ENCODE peak calls at places on chromosomes 16 and 17, in four cellular contexts. A is effector memory CD4-positive, alpha-beta T cell; K is cardiac muscle cell; G is aorta. R is an unnamed sample.

GRCh38 chr16:22318690-22319358 is 21.6 kb downstream of the POLR3E start:
- DNase-seq in A (peak; percentile 38), K (no peak), G (no peak), R (peak; percentile 48)

GRCh38 chr16:21156767-21157467 is 1.6 kb upstream of the LDAF1 start:
- DNase-seq in G (no peak), A (no peak), K (peak; percentile 74), R (peak; percentile 26)

GRCh38 chr16:22888791-22889190 is 74.8 kb downstream of the HS3ST2 start:
- DNase-seq in A (no peak), K (peak; percentile 15), G (no peak), R (no peak)

GRCh38 chr17:39737331-39737760 is 392 bp upstream of the GRB7 start:
- DNase-seq in G (no peak), A (no peak), K (no peak), R (no peak)

GRCh38 chr16:56382901-56383355 is 42.4 kb downstream of the AMFR start:
- DNase-seq in G (no peak), A (no peak), K (no peak), R (no peak)

GRCh38 chr17:2042355-2042929 is 620 bp downstream of the OVCA2 start:
- DNase-seq in K (peak; percentile 45), G (no peak), A (no peak), R (peak; percentile 47)

GRCh38 chr17:74442670-74443515 is 11.0 kb downstream of the GPRC5C start:
- DNase-seq in K (peak; percentile 68), G (peak; percentile 90), A (no peak), R (peak; percentile 28)

GRCh38 chr17:81420769-81421462 is 25.7 kb downstream of the BAHCC1 start:
- DNase-seq in A (no peak), G (peak; percentile 91), K (no peak), R (peak; percentile 46)

GRCh38 chr17:65408050-65408449 is 153.4 kb downstream of the AXIN2 start:
- DNase-seq in G (no peak), A (no peak), K (no peak), R (no peak)

GRCh38 chr17:2172447-2172938 is 117.6 kb downstream of the HIC1 start:
- DNase-seq in K (no peak), A (no peak), G (peak; percentile 61), R (peak; percentile 55)

GRCh38 chr17:49527927-49528651 is 33.0 kb downstream of the NGFR start:
- DNase-seq in A (no peak), K (no peak), G (no peak), R (no peak)

GRCh38 chr17:17370711-17371110 is 67.5 kb downstream of the NT5M start:
- DNase-seq in K (no peak), G (no peak), A (no peak), R (no peak)

GRCh38 chr17:838486-838885 is 56.3 kb downstream of the MRM3 start:
- DNase-seq in K (no peak), G (no peak), A (no peak), R (no peak)

GRCh38 chr16:83733301-83733700 is 74.5 kb upstream of the HSBP1 start:
- DNase-seq in G (no peak), A (no peak), K (no peak), R (peak; percentile 91)

GRCh38 chr17:74825003-74825627 is 34.6 kb downstream of the GRIN2C start:
- DNase-seq in A (no peak), G (no peak), K (no peak), R (no peak)

GRCh38 chr16:81175325-81175891 is 63.1 kb upstream of the BCO1 start:
- DNase-seq in K (no peak), G (no peak), A (no peak), R (no peak)

GRCh38 chr16:17228048-17228707 is 242.6 kb downstream of the XYLT1 start:
- DNase-seq in K (no peak), G (no peak), A (no peak), R (peak; percentile 5)

GRCh38 chr16:88317619-88317977 is 65.2 kb upstream of the ZNF469 start:
- DNase-seq in K (no peak), A (no peak), G (no peak), R (no peak)

GRCh38 chr17:37683454-37683984 is 40.3 kb upstream of the DDX52 start:
- DNase-seq in A (no peak), K (no peak), G (no peak), R (no peak)

GRCh38 chr16:68070249-68070725 is 14.9 kb upstream of the NFATC3 start:
- DNase-seq in G (no peak), A (no peak), K (no peak), R (no peak)

GRCh38 chr17:49567871-49568694 is 7.6 kb upstream of the NXPH3 start:
- DNase-seq in G (peak; percentile 95), K (peak; percentile 90), A (peak; percentile 69), R (peak; percentile 85)

GRCh38 chr17:76502326-76503211 is 1.3 kb upstream of the RHBDF2 start:
- DNase-seq in K (no peak), A (no peak), G (no peak), R (no peak)

GRCh38 chr17:74544991-74545441 is 899 bp downstream of the CD300C start:
- DNase-seq in K (no peak), A (no peak), G (peak; percentile 33), R (no peak)

GRCh38 chr17:40542562-40543411 is 22.5 kb downstream of the CCR7 start:
- DNase-seq in G (peak; percentile 87), K (no peak), A (no peak), R (peak; percentile 82)

GRCh38 chr17:56184650-56185049 is 31.4 kb downstream of the ANKFN1 start:
- DNase-seq in A (no peak), K (no peak), G (no peak), R (no peak)

GRCh38 chr17:60909405-60909804 is 231.8 kb downstream of the BCAS3 start:
- DNase-seq in A (no peak), G (no peak), K (no peak), R (no peak)

GRCh38 chr17:47669060-47669459 is 19.3 kb downstream of the KPNB1 start:
- DNase-seq in G (no peak), A (no peak), K (no peak), R (no peak)

GRCh38 chr17:38585805-38586529 is 19.8 kb downstream of the SRCIN1 start:
- DNase-seq in K (no peak), G (no peak), A (no peak), R (no peak)

GRCh38 chr17:73291260-73291801 is 20.5 kb downstream of the CDC42EP4 start:
- DNase-seq in A (no peak), G (peak; percentile 91), K (no peak), R (peak; percentile 85)

DNA sequence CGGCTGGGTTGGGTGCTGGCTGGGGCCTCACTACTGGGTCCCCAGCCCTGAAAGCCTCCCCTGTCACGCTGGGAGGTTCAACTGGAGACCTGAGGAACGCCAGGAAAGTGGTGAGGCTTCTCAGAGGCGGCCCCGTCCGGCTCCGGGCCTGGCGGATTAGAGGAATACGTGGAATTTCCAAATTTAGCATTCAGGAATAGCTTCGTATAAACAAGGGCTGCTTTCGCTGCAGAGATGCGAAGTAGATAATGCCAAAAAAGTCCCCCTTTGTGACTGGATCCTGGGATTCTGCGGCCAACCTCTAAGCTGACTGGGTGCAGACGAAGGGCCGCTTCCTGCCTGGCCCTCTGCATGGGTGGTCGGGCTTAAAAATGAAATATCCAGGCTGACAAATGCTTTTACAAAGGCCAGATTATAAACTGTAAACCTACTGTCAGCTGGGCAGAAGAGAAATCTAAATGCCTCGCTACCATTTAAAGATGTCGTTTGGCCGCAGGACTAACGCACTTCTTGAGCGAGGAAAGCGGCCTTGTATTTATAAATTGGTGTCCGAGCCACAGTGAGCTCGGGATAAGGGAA is 252.5 kb downstream of the IRF8 start:
- DNase-seq in G (no peak), A (no peak), K (no peak), R (peak; percentile 83)
- H3K27ac ChIP-seq in G (no peak overlapping the region), A (no peak overlapping the region), K (no peak overlapping the region), R (peak overlapping the region; percentile 91)

GRCh38 chr17:28113269-28113668 is 70.8 kb downstream of the NLK start:
- DNase-seq in K (no peak), A (no peak), G (no peak), R (no peak)

GRCh38 chr17:28112199-28112995 is 69.9 kb downstream of the NLK start:
- DNase-seq in A (no peak), G (no peak), K (no peak), R (no peak)

GRCh38 chr17:28118362-28118761 is 75.9 kb downstream of the NLK start:
- DNase-seq in K (no peak), G (no peak), A (no peak), R (no peak)

GRCh38 chr17:28117304-28117703 is 74.8 kb downstream of the NLK start:
- DNase-seq in A (no peak), K (no peak), G (no peak), R (no peak)

GRCh38 chr17:28115046-28115445 is 72.6 kb downstream of the NLK start:
- DNase-seq in K (no peak), A (no peak), G (no peak), R (no peak)
- H3K4me1 ChIP-seq in K (peaks cover 13% of the 10 kb centered on the region), A (peaks cover 6% of the 10 kb centered on the region), G (no peaks in the 10 kb centered on the region), R (peaks cover 5% of the 10 kb centered on the region)

GRCh38 chr16:10744370-10745030 is 858 bp downstream of the NUBP1 start:
- DNase-seq in G (peak; percentile 74), K (no peak), A (no peak), R (no peak)
- H3K27ac ChIP-seq in G (peak overlapping the region; percentile 9), K (peak overlapping the region; percentile 68), A (peak overlapping the region; percentile 97), R (peak overlapping the region; percentile 97)

DNA sequence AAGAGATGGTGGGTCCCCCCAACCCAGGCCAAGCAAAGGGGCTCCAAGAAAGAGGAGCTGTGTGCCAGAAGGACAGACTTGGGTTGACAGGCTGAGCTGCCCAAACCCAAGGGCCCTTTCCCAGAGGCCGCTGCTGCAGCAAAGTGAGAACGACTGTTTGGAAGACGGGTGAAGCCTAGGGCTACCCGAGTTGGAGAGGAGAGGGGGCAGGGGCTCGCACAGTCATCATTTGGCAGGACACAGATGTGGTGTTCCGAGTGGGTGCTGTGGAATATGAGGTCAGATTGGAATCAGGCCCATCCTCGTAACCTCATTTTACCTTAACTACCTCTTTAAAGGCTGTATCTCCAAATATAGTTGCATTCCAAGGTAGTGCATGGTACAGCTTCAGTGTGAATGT is 5.3 kb upstream of the MFAP4 start:
- DNase-seq in G (no peak), K (no peak), A (no peak), R (peak; percentile 7)
- H3K4me1 ChIP-seq in G (peaks cover 3% of the 10 kb centered on the region), K (peaks cover 14% of the 10 kb centered on the region), A (no peaks in the 10 kb centered on the region), R (peaks cover 23% of the 10 kb centered on the region)

GRCh38 chr16:12458591-12459400 is 344.9 kb downstream of the CPPED1 start:
- DNase-seq in G (peak; percentile 72), A (no peak), K (no peak), R (no peak)
- H3K27ac ChIP-seq in G (no peak overlapping the region), A (no peak overlapping the region), K (no peak overlapping the region), R (no peak overlapping the region)

DNA sequence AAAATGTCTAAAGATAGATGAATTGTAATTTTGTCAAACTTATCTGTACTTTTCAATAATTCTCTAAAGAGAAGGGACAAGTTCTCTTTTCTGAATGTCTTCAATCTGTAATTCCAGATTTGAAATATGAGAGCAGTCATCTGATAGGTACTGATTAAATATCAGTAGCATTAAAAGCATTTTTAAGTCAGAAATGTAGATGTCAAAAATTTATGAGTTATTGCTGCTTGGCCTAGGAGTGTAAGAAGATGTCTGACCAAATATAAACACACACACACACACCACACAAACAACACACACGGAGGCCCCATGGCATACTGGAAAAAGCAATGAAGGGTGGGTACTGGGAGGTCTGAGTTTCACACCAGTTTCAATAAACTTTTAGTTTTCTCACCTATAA is 2.4 kb upstream of the TOB1 start:
- DNase-seq in K (no peak), G (no peak), A (no peak), R (no peak)
- H3K4me1 ChIP-seq in K (peaks cover 17% of the 10 kb centered on the region), G (no peaks in the 10 kb centered on the region), A (peaks cover 52% of the 10 kb centered on the region), R (peaks cover 5% of the 10 kb centered on the region)

GRCh38 chr16:50274771-50275415 is 8.5 kb downstream of the ADCY7 start:
- DNase-seq in G (no peak), K (no peak), A (no peak), R (no peak)
- H3K27ac ChIP-seq in G (no peak overlapping the region), K (no peak overlapping the region), A (peak overlapping the region; percentile 95), R (no peak overlapping the region)